ENCODE peak calls at places on chromosomes 12 and 14, in four cellular contexts. One of them, this sample, is unnamed.

GRCh38 chr12:17169726-17170471 is 563.9 kb upstream of the LMO3 start:
- DNase-seq in GM12878: no peak
- DNase-seq in WTC11: no peak
- DNase-seq in HepG2: no peak
- DNase-seq in this sample: no peak

GRCh38 chr12:92886131-92886530 is 43.0 kb downstream of the EEA1 start:
- DNase-seq in GM12878: no peak
- DNase-seq in WTC11: no peak
- DNase-seq in HepG2: peak; percentile 28
- DNase-seq in this sample: no peak

GRCh38 chr14:64636208-64636979 is 67.8 kb upstream of the PLEKHG3 start:
- DNase-seq in GM12878: no peak
- DNase-seq in WTC11: peak; percentile 82
- DNase-seq in HepG2: peak; percentile 27
- DNase-seq in this sample: peak; percentile 75

GRCh38 chr12:2588345-2588744 is 206.4 kb upstream of the FKBP4 start:
- DNase-seq in GM12878: no peak
- DNase-seq in WTC11: no peak
- DNase-seq in HepG2: no peak
- DNase-seq in this sample: no peak

GRCh38 chr12:121579190-121579791 is 1.5 kb downstream of the KDM2B start:
- DNase-seq in GM12878: no peak
- DNase-seq in WTC11: peak; percentile 45
- DNase-seq in HepG2: no peak
- DNase-seq in this sample: peak; percentile 65

GRCh38 chr14:69611264-69612013 is at the start of gene SUSD6:
- DNase-seq in GM12878: no peak
- DNase-seq in WTC11: peak; percentile 81
- DNase-seq in HepG2: peak; percentile 74
- DNase-seq in this sample: peak; percentile 93

GRCh38 chr12:67068773-67069450 is 200.2 kb upstream of the CAND1 start:
- DNase-seq in GM12878: no peak
- DNase-seq in WTC11: peak; percentile 63
- DNase-seq in HepG2: peak; percentile 3
- DNase-seq in this sample: peak; percentile 18

GRCh38 chr12:1773937-1774655 is 46.3 kb upstream of the LRTM2 start:
- DNase-seq in GM12878: no peak
- DNase-seq in WTC11: no peak
- DNase-seq in HepG2: no peak
- DNase-seq in this sample: no peak

GRCh38 chr14:55092326-55092725 is 36.7 kb upstream of the LGALS3 start:
- DNase-seq in GM12878: no peak
- DNase-seq in WTC11: no peak
- DNase-seq in HepG2: no peak
- DNase-seq in this sample: no peak

GRCh38 chr14:90294872-90295271 is 36.9 kb downstream of the NRDE2 start:
- DNase-seq in GM12878: no peak
- DNase-seq in WTC11: no peak
- DNase-seq in HepG2: no peak
- DNase-seq in this sample: no peak

GRCh38 chr14:57938533-57938932 is 72.6 kb upstream of the SLC35F4 start:
- DNase-seq in GM12878: no peak
- DNase-seq in WTC11: no peak
- DNase-seq in HepG2: no peak
- DNase-seq in this sample: no peak

GRCh38 chr12:126095748-126096510 is 1030.7 kb downstream of the AACS start:
- DNase-seq in GM12878: no peak
- DNase-seq in WTC11: no peak
- DNase-seq in HepG2: no peak
- DNase-seq in this sample: no peak

GRCh38 chr12:44873898-44874297 is 2.2 kb downstream of the NELL2 start:
- DNase-seq in GM12878: no peak
- DNase-seq in WTC11: no peak
- DNase-seq in HepG2: no peak
- DNase-seq in this sample: no peak

GRCh38 chr12:3614806-3615466 is 123.9 kb downstream of the PRMT8 start:
- DNase-seq in GM12878: no peak
- DNase-seq in WTC11: peak; percentile 40
- DNase-seq in HepG2: no peak
- DNase-seq in this sample: no peak

GRCh38 chr14:22939684-22940083 is 10.5 kb upstream of the PRMT5 start:
- DNase-seq in GM12878: no peak
- DNase-seq in WTC11: no peak
- DNase-seq in HepG2: no peak
- DNase-seq in this sample: no peak

GRCh38 chr14:67705211-67705610 is 3.5 kb downstream of the RDH12 start:
- DNase-seq in GM12878: no peak
- DNase-seq in WTC11: no peak
- DNase-seq in HepG2: no peak
- DNase-seq in this sample: no peak

GRCh38 chr12:50221228-50222008 is 54.2 kb upstream of the CERS5 start:
- DNase-seq in GM12878: peak; percentile 53
- DNase-seq in WTC11: no peak
- DNase-seq in HepG2: no peak
- DNase-seq in this sample: no peak

GRCh38 chr12:110940933-110941332 is 20.6 kb upstream of the MYL2 start:
- DNase-seq in GM12878: no peak
- DNase-seq in WTC11: no peak
- DNase-seq in HepG2: no peak
- DNase-seq in this sample: no peak

GRCh38 chr12:120247621-120248030 is 17.9 kb downstream of the PXN start:
- DNase-seq in GM12878: no peak
- DNase-seq in WTC11: no peak
- DNase-seq in HepG2: no peak
- DNase-seq in this sample: no peak

GRCh38 chr14:65850429-65851145 is 438.1 kb downstream of the FUT8 start:
- DNase-seq in GM12878: no peak
- DNase-seq in WTC11: no peak
- DNase-seq in HepG2: no peak
- DNase-seq in this sample: no peak

GRCh38 chr14:74286736-74287135 is 16.0 kb downstream of the ABCD4 start:
- DNase-seq in GM12878: no peak
- DNase-seq in WTC11: no peak
- DNase-seq in HepG2: no peak
- DNase-seq in this sample: no peak

GRCh38 chr12:106766393-106766826 is 8.1 kb upstream of the RIC8B start:
- DNase-seq in GM12878: no peak
- DNase-seq in WTC11: no peak
- DNase-seq in HepG2: no peak
- DNase-seq in this sample: no peak

GRCh38 chr12:56684745-56685369 is 3.2 kb downstream of the PTGES3 start:
- DNase-seq in GM12878: no peak
- DNase-seq in WTC11: peak; percentile 3
- DNase-seq in HepG2: no peak
- DNase-seq in this sample: no peak

GRCh38 chr12:9740109-9740750 is 7.3 kb upstream of the CLECL1 start:
- DNase-seq in GM12878: no peak
- DNase-seq in WTC11: no peak
- DNase-seq in HepG2: no peak
- DNase-seq in this sample: no peak

GRCh38 chr12:9745191-9745590 is 12.3 kb upstream of the CLECL1 start:
- DNase-seq in GM12878: no peak
- DNase-seq in WTC11: no peak
- DNase-seq in HepG2: no peak
- DNase-seq in this sample: no peak

GRCh38 chr12:9742665-9743064 is 9.8 kb upstream of the CLECL1 start:
- DNase-seq in GM12878: no peak
- DNase-seq in WTC11: no peak
- DNase-seq in HepG2: no peak
- DNase-seq in this sample: no peak

GRCh38 chr12:9736931-9737705 is 4.2 kb upstream of the CLECL1 start:
- DNase-seq in GM12878: no peak
- DNase-seq in WTC11: no peak
- DNase-seq in HepG2: no peak
- DNase-seq in this sample: no peak

GRCh38 chr12:9741726-9742125 is 8.8 kb upstream of the CLECL1 start:
- DNase-seq in GM12878: peak; percentile 89
- DNase-seq in WTC11: no peak
- DNase-seq in HepG2: no peak
- DNase-seq in this sample: no peak
- TF ChIP-seq ETV6 in GM12878: peak; percentile 85
- TF ChIP-seq ETV6 in WTC11: no peak
- TF ChIP-seq ETV6 in HepG2: no peak
- TF ChIP-seq ETV6 in this sample: no peak

GRCh38 chr12:58566599-58566998 is 353.7 kb downstream of the LRIG3 start:
- DNase-seq in GM12878: no peak
- DNase-seq in WTC11: no peak
- DNase-seq in HepG2: no peak
- DNase-seq in this sample: no peak
- TF ChIP-seq ETV6 in GM12878: no peak
- TF ChIP-seq ETV6 in WTC11: no peak
- TF ChIP-seq ETV6 in HepG2: no peak
- TF ChIP-seq ETV6 in this sample: no peak

GRCh38 chr14:37411079-37411735 is 183.8 kb downstream of the FOXA1 start:
- DNase-seq in GM12878: no peak
- DNase-seq in WTC11: no peak
- DNase-seq in HepG2: no peak
- DNase-seq in this sample: no peak

GRCh38 chr14:37401093-37401492 is 194.0 kb downstream of the FOXA1 start:
- DNase-seq in GM12878: no peak
- DNase-seq in WTC11: no peak
- DNase-seq in HepG2: no peak
- DNase-seq in this sample: no peak

GRCh38 chr14:37403656-37404055 is 191.4 kb downstream of the FOXA1 start:
- DNase-seq in GM12878: no peak
- DNase-seq in WTC11: no peak
- DNase-seq in HepG2: no peak
- DNase-seq in this sample: no peak

GRCh38 chr14:37406095-37406494 is 189.0 kb downstream of the FOXA1 start:
- DNase-seq in GM12878: no peak
- DNase-seq in WTC11: no peak
- DNase-seq in HepG2: no peak
- DNase-seq in this sample: no peak
- TF ChIP-seq ETV6 in GM12878: no peak
- TF ChIP-seq ETV6 in WTC11: no peak
- TF ChIP-seq ETV6 in HepG2: no peak
- TF ChIP-seq ETV6 in this sample: no peak

GRCh38 chr12:94717112-94717511 is 66.8 kb upstream of the TMCC3 start:
- DNase-seq in GM12878: no peak
- DNase-seq in WTC11: no peak
- DNase-seq in HepG2: no peak
- DNase-seq in this sample: no peak
- TF ChIP-seq ETV6 in GM12878: no peak
- TF ChIP-seq ETV6 in WTC11: no peak
- TF ChIP-seq ETV6 in HepG2: no peak
- TF ChIP-seq ETV6 in this sample: no peak

DNA sequence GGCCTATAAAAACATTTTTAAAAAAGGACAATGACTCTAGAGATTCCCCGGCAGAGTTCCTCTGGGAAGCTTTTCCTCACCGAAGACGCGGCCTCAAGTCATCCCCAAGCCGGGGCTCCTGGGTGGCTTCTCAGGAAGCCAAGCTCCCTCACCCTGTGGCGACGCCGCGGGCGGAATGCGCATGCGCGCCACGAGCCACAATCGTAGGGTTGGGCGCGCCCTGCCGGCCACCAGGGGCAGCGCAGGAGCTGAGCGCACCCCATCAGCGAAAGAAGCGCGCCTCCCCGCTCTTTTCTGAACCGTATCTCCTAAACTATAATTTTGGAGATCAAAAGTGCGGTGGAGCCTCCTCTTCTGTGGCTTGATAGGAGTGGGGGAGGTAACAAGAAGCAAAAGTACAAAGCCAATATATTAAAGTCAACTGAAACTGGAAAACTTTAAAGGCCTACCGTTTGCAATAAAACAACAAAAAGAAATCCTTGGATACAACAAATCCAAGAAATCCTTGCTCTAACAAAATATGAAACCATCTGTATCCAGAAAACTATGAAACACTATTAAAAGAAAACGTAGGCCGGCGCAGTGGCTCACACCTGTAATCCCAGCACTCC is 17.4 kb upstream of the CHFR start:
- DNase-seq in GM12878: no peak
- DNase-seq in WTC11: peak; percentile 94
- DNase-seq in HepG2: no peak
- DNase-seq in this sample: peak; percentile 73
- TF ChIP-seq ETV6 in GM12878: no peak
- TF ChIP-seq ETV6 in WTC11: peak; percentile 65
- TF ChIP-seq ETV6 in HepG2: no peak
- TF ChIP-seq ETV6 in this sample: no peak

DNA sequence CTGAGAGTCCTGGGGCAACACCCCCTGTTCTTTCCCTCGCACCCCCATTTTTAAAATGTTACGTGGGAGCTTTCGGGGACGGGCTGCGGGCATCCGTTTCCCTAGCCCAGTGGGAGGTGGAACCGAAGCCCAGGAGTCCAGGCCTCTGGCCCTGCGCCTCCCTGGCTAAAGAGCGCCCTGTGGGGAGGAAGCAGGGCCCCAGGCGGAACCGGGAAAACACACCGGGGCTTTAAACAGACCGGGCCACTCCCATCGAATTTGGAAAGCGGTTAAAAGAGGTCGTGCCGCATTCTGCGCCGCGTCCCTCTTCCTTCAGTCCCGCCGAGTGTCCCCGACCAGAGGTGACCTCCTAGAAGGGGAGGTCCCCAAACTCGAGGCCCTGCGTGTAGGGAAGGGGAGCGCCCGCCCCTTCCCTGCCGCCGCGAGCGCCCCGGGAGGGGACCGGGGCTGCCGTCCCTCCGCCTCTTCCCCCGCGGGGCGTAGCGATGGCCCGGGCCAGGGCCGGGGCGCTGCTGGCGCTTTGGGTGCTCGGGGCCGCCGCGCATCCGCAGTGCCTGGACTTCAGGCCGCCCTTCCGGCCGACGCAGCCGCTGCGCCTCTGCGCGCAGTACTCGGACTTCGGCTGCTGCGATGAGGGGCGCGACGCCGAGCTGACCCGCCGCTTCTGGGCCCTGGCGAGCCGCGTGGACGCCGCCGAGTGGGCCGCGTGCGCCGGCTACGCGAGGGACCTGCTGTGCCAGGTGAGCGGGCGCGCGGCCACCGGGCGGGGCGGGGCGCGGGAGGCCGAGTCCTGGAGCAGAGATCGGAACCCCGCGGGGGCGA is at the start of gene HHIPL1:
- DNase-seq in GM12878: no peak
- DNase-seq in WTC11: peak; percentile 42
- DNase-seq in HepG2: no peak
- DNase-seq in this sample: no peak
- TF ChIP-seq ETV6 in GM12878: no peak
- TF ChIP-seq ETV6 in WTC11: peak; percentile 75
- TF ChIP-seq ETV6 in HepG2: no peak
- TF ChIP-seq ETV6 in this sample: no peak

DNA sequence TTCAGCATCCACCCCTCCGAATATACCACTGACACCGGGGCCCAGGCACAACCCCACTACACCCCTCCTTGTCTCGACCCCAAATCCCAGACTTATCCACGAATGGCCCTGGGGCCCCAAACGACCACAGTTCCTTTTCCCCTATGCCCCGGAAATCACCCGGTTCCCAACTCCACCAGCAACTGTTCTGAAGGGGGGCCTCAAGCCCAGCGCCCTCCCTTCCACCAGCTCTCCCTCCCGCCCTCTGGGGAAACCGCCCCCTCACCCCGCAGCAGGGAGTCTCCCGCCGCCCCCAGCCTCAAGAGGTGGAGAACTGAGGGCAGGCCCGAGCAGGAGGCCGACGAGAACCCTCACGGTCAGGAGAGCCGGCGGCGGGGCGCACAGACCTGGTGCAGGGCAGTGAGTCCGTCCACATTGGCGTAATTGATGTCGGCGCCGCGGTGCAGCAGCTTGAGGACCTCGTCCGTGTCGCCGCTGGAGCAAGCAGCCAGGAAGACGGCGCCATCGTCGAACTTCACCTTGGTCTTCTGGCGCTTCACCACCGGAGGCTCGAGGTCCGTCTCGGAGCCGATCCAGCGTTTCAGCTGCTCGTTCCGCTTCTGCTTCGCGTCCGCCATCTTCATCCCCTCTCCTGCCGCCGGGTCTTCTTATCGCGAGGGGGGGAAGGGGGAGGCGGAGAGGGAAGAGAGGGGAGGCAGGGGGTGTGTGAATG is 432 bp downstream of the PPP1R12A start:
- DNase-seq in GM12878: no peak
- DNase-seq in WTC11: peak; percentile 72
- DNase-seq in HepG2: peak; percentile 17
- DNase-seq in this sample: peak; percentile 55
- TF ChIP-seq ETV6 in GM12878: no peak
- TF ChIP-seq ETV6 in WTC11: no peak
- TF ChIP-seq ETV6 in HepG2: no peak
- TF ChIP-seq ETV6 in this sample: no peak